ENCODE peak calls at places on chromosomes 12 and 14, in four cellular contexts. B is GM12878, H is K562, T is HepG2. J is an unnamed sample.

GRCh38 chr12:74021937-74022336 is 515.7 kb upstream of the ATXN7L3B start:
- DNase-seq in H (peak), T (peak), B (no peak), J (peak)

GRCh38 chr14:94679941-94680340 is 67.8 kb downstream of the SERPINA3 start:
- DNase-seq in B (no peak), H (peak), T (no peak), J (no peak)

GRCh38 chr12:88188180-88188579 is 46.1 kb downstream of the TMTC3 start:
- DNase-seq in H (no peak), T (no peak), B (no peak), J (no peak)

GRCh38 chr12:128903231-128903630 is 50.0 kb downstream of the GLT1D1 start:
- DNase-seq in B (no peak), H (no peak), T (no peak), J (no peak)

GRCh38 chr12:20963762-20964161 is 153.3 kb downstream of the SLCO1B3 start:
- DNase-seq in H (no peak), B (no peak), T (no peak), J (no peak)

GRCh38 chr12:1435456-1435855 is 158.9 kb downstream of the FBXL14 start:
- DNase-seq in B (no peak), H (no peak), T (peak), J (no peak)

GRCh38 chr12:123384994-123385376 is 1.1 kb downstream of the KMT5A start:
- DNase-seq in B (no peak), T (no peak), H (no peak), J (no peak)

GRCh38 chr14:72560331-72560730 is 333.6 kb downstream of the DPF3 start:
- DNase-seq in B (no peak), T (no peak), H (no peak), J (no peak)

GRCh38 chr12:103257763-103258162 is 238.0 kb downstream of the C12orf42 start:
- DNase-seq in B (no peak), T (no peak), H (no peak), J (no peak)

GRCh38 chr14:104682107-104682593 is 7.3 kb upstream of the INF2 start:
- DNase-seq in B (no peak), H (no peak), T (no peak), J (no peak)
- TF ChIP-seq SP1 in B (no peak), H (no peak), T (no peak), J (no peak)

GRCh38 chr12:39431002-39431796 is 11.7 kb downstream of the KIF21A start:
- DNase-seq in H (no peak), B (no peak), T (no peak), J (no peak)
- TF ChIP-seq BHLHE40 in H (no peak), B (no peak), T (no peak), J (no peak)

GRCh38 chr12:64181504-64182291 is 40.4 kb downstream of the KICS2 start:
- DNase-seq in H (no peak), B (no peak), T (peak), J (peak)
- TF ChIP-seq FOXK2 in H (no peak), B (no peak), T (no peak), J (no peak)

DNA sequence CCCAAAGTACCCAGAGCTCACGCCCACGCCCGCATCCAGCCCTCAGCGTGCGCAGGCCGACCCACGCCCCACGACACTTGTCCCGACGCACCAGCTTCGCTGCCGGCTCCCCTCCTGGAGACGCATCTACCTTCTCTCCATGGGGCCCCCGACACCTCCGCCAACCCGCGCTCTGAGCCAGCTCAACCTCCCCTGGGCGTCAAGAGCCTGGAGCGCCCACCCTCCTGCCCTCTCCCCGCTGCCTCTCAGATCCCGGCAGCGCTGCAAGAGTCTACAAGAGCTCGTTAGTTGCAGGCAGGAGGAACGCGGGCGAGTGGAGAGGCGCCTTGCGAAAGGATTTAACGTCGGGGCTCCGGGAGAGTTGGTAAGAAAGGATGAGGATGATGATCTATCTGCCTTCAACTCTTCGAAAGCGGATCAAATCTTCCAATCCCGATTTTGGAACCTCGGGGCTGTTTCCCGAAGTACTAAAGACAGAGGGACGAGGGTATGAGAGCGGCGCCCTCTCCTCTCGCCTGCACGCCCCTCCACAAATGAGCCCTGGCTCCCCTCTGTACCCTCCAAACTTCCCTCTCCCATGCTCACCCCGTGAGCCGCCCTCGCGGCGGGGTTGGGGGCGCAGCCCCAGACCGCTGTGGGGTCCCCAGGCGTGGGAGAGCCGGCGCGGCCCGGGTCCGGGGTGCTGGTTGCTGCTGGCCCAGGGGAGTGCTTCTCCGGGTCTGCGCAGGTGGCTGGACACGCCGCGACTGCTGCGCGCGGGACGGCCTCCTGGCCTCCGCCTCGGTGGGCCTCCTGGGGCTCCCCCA is 968 bp downstream of the LTBP2 start:
- DNase-seq in T (no peak), H (no peak), B (no peak), J (no peak)
- TF ChIP-seq SP1 in T (no peak), H (no peak), B (no peak), J (no peak)